ENCODE peak calls at places on chromosomes 3 and 15, in four cellular contexts. One of them, this sample, is unnamed.

GRCh38 chr15:80861776-80862175 is 82.6 kb downstream of the CEMIP start:
- DNase-seq in brain microvascular endothelial cell: no peak
- DNase-seq in psoas muscle: no peak
- DNase-seq in heart left ventricle: no peak
- DNase-seq in this sample: peak; percentile 40

GRCh38 chr3:46501702-46502101 is 3.9 kb downstream of the RTP3 start:
- DNase-seq in brain microvascular endothelial cell: no peak
- DNase-seq in psoas muscle: no peak
- DNase-seq in heart left ventricle: no peak
- DNase-seq in this sample: no peak

GRCh38 chr3:153164009-153164550 is 2.1 kb downstream of the RAP2B start:
- DNase-seq in brain microvascular endothelial cell: no peak
- DNase-seq in psoas muscle: no peak
- DNase-seq in heart left ventricle: no peak
- DNase-seq in this sample: no peak

GRCh38 chr3:56939759-56940323 is 120.6 kb upstream of the SPATA12 start:
- DNase-seq in brain microvascular endothelial cell: no peak
- DNase-seq in psoas muscle: no peak
- DNase-seq in heart left ventricle: no peak
- DNase-seq in this sample: no peak

GRCh38 chr15:59453474-59454215 is 15.7 kb downstream of the FAM81A start:
- DNase-seq in brain microvascular endothelial cell: no peak
- DNase-seq in psoas muscle: no peak
- DNase-seq in heart left ventricle: no peak
- DNase-seq in this sample: no peak

GRCh38 chr3:135869439-135870105 is 96.0 kb upstream of the PPP2R3A start:
- DNase-seq in brain microvascular endothelial cell: peak; percentile 7
- DNase-seq in psoas muscle: no peak
- DNase-seq in heart left ventricle: no peak
- DNase-seq in this sample: no peak

GRCh38 chr15:51314391-51315337 is 23.7 kb downstream of the CYP19A1 start:
- DNase-seq in brain microvascular endothelial cell: no peak
- DNase-seq in psoas muscle: no peak
- DNase-seq in heart left ventricle: no peak
- DNase-seq in this sample: no peak

GRCh38 chr15:64462492-64462891 is 2.1 kb downstream of the ZNF609 start:
- DNase-seq in brain microvascular endothelial cell: no peak
- DNase-seq in psoas muscle: no peak
- DNase-seq in heart left ventricle: no peak
- DNase-seq in this sample: no peak

DNA sequence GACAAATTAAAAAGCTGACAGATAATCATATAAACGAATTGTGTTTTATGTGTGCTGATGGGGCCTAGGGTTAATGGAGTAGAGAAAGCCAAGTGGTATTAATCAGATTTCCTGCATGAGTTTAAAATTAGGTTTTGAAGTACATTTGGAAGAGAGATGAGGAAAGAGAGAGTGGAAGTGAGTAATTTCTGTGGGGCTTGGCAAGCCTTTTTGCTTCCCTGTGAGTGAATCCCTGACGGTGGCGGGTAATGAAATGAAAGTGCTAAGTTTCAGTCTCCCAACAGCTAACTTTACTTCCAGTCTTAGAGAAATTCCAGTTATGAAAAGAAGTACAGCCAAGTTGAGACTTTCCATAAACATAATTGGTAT is 139.3 kb downstream of the BBX start:
- DNase-seq in brain microvascular endothelial cell: peak; percentile 59
- DNase-seq in psoas muscle: no peak
- DNase-seq in heart left ventricle: peak; percentile 36
- DNase-seq in this sample: peak; percentile 31
- H3K27ac ChIP-seq in brain microvascular endothelial cell: peak overlapping the region; percentile 5
- H3K27ac ChIP-seq in psoas muscle: peak overlapping the region; percentile 39
- H3K27ac ChIP-seq in heart left ventricle: no peak overlapping the region
- H3K27ac ChIP-seq in this sample: no peak overlapping the region

GRCh38 chr3:74905478-74905877 is 291.0 kb upstream of the CNTN3 start:
- DNase-seq in brain microvascular endothelial cell: no peak
- DNase-seq in psoas muscle: no peak
- DNase-seq in heart left ventricle: no peak
- DNase-seq in this sample: no peak

GRCh38 chr3:74906181-74906580 is 291.7 kb upstream of the CNTN3 start:
- DNase-seq in brain microvascular endothelial cell: no peak
- DNase-seq in psoas muscle: no peak
- DNase-seq in heart left ventricle: no peak
- DNase-seq in this sample: no peak

DNA sequence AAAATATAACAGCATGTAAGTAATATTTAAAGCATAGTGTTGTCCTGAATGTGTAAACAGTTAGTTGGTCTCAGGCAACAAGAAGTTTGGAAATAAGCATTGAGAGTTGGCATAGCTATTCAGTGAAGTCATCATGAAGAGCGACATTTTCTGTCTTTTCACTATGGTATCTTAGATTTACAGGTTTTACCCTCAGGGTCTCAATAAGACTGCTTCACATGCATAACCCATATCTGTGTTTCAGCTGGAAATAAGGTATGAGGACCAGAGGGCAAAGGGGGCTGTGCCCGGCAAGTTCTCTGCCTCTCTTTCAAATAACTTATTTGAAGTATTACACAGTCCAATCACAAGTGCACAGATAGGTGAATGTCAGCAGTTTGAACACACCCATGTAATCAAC is 290.2 kb upstream of the CNTN3 start:
- DNase-seq in brain microvascular endothelial cell: no peak
- DNase-seq in psoas muscle: no peak
- DNase-seq in heart left ventricle: no peak
- DNase-seq in this sample: no peak
- H3K27ac ChIP-seq in brain microvascular endothelial cell: no peak overlapping the region
- H3K27ac ChIP-seq in psoas muscle: no peak overlapping the region
- H3K27ac ChIP-seq in heart left ventricle: no peak overlapping the region
- H3K27ac ChIP-seq in this sample: no peak overlapping the region

DNA sequence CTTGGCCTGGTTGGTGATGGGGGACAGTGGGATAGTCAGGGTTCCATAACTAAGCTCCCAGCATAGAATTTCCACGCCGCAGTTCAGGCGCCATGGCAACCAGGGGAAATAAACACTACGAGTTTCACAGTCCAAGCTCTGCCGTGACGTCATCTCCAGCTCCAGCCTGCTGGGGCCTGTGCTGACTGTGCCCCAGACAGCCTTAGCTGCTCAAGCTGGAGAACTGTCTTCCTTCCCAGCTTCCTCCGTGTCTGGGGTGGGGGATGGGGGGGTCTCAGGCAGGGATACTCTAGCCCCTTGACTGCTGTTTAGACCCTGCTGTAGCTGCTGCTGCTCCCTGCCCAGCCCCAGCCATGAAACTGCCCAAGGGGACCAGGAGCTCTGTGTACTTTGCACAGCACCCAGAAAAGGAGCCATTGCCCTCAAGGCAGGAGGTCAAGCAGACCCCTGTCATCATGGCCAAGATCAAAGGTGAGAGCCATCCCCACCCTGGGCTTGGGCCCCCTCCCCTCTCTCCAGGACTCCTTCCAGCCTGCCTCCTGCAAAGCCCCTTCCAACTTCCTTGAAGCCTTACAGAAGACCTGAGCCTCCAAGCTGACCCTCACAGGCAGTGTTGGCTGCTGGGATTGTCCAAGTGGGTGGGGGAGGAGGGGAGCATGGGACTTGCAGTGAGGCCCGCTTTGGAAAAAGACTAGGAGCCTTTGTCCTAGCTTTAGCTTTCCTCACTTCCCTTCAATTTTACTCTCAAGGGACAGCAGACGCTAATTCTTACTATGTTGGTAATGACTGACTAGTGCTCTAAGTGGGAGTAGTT is 11.4 kb upstream of the CSPG4 start:
- DNase-seq in brain microvascular endothelial cell: peak; percentile 98
- DNase-seq in psoas muscle: peak; percentile 91
- DNase-seq in heart left ventricle: peak; percentile 91
- DNase-seq in this sample: peak; percentile 84
- H3K27ac ChIP-seq in brain microvascular endothelial cell: peak overlapping the region; percentile 63
- H3K27ac ChIP-seq in psoas muscle: peak overlapping the region; percentile 30
- H3K27ac ChIP-seq in heart left ventricle: no peak overlapping the region
- H3K27ac ChIP-seq in this sample: peak overlapping the region; percentile 41

GRCh38 chr15:90213818-90214204 is 12.7 kb downstream of the SEMA4B start:
- DNase-seq in brain microvascular endothelial cell: no peak
- DNase-seq in psoas muscle: no peak
- DNase-seq in heart left ventricle: no peak
- DNase-seq in this sample: no peak
- H3K27ac ChIP-seq in brain microvascular endothelial cell: no peak overlapping the region
- H3K27ac ChIP-seq in psoas muscle: no peak overlapping the region
- H3K27ac ChIP-seq in heart left ventricle: no peak overlapping the region
- H3K27ac ChIP-seq in this sample: no peak overlapping the region

DNA sequence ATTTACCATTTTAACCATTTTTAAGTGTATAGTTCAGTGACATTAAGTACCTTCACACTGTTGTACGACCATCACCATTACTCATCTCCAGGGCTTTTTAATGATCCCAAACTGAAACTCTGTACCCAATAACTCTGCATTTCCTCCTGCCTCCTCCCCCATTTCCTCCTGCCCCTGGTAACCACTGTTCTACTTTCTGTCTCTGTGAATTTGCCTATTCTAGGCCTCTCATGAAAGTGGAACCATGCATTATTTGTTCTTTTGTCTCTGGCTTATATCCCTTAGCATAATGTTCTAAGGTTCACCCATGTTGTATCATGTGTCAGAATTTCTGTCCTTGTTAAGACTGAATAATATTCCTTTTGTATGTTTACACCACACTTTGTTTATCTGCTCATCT is 154.2 kb downstream of the MECOM start:
- DNase-seq in brain microvascular endothelial cell: no peak
- DNase-seq in psoas muscle: no peak
- DNase-seq in heart left ventricle: no peak
- DNase-seq in this sample: no peak
- H3K27ac ChIP-seq in brain microvascular endothelial cell: no peak overlapping the region
- H3K27ac ChIP-seq in psoas muscle: no peak overlapping the region
- H3K27ac ChIP-seq in heart left ventricle: no peak overlapping the region
- H3K27ac ChIP-seq in this sample: no peak overlapping the region

This sample was measured in heart right ventricle.